ENCODE peak calls at places on chromosomes 12 and 14, in eight cellular contexts. M is HCT116, A is fibroblast of lung, T is neural progenitor cell, P is GM23248, B is hepatocyte, Q is K562, S is mammary epithelial cell. H is an unnamed sample.

GRCh38 chr12:121238086-121238485 is 28.2 kb downstream of the P2RX4 start:
- DNase-seq in A (no peak), B (no peak), Q (no peak), M (no peak), P (no peak), T (no peak), S (no peak), H (no peak)

GRCh38 chr12:102483466-102483865 is 3.1 kb upstream of the IGF1 start:
- DNase-seq in T (no peak), Q (no peak), A (no peak), M (no peak), B (no peak), P (no peak), S (no peak), H (no peak)

GRCh38 chr14:59161571-59162175 is 26.8 kb upstream of the DAAM1 start:
- DNase-seq in P (peak; percentile 83), M (peak; percentile 10), Q (peak; percentile 7), A (peak; percentile 91), S (peak; percentile 32), B (peak; percentile 76), T (peak; percentile 21), H (peak; percentile 14)

GRCh38 chr12:75781532-75782046 is 250.0 kb downstream of the PHLDA1 start:
- DNase-seq in Q (peak; percentile 32), B (peak; percentile 53), T (no peak), M (peak; percentile 49), A (peak; percentile 57), S (peak; percentile 81), P (peak; percentile 41), H (no peak)

GRCh38 chr12:5166976-5167375 is 123.3 kb downstream of the KCNA5 start:
- DNase-seq in A (peak; percentile 91), P (peak; percentile 88), Q (no peak), M (no peak), B (peak; percentile 24), S (peak; percentile 73), T (no peak), H (no peak)

GRCh38 chr14:37081220-37081619 is 91.2 kb downstream of the SLC25A21 start:
- DNase-seq in T (no peak), M (peak; percentile 93), Q (no peak), B (no peak), S (peak; percentile 93), P (peak; percentile 41), A (peak; percentile 16), H (no peak)

GRCh38 chr12:78864483-78865296 is at the start of gene SYT1:
- DNase-seq in S (peak; percentile 95), A (peak; percentile 89), Q (no peak), T (peak; percentile 94), P (peak; percentile 89), M (no peak), B (peak; percentile 72), H (peak; percentile 98)

GRCh38 chr12:113818278-113818677 is 147.8 kb downstream of the RBM19 start:
- DNase-seq in Q (no peak), S (no peak), P (peak; percentile 10), T (no peak), A (peak; percentile 17), M (no peak), B (no peak), H (no peak)

GRCh38 chr14:52733824-52734223 is 3.9 kb downstream of the STYX start:
- DNase-seq in M (no peak), Q (no peak), B (no peak), T (peak; percentile 42), A (no peak), S (no peak), P (no peak), H (no peak)

GRCh38 chr12:121590476-121591143 is 9.8 kb upstream of the KDM2B start:
- DNase-seq in Q (no peak), T (peak; percentile 74), M (no peak), P (peak; percentile 88), S (peak; percentile 35), A (peak; percentile 64), B (no peak), H (no peak)

GRCh38 chr12:130435826-130436225 is 98.1 kb downstream of the PIWIL1 start:
- DNase-seq in M (no peak), T (no peak), B (no peak), A (no peak), S (no peak), Q (no peak), P (no peak), H (no peak)

GRCh38 chr14:71143391-71144290 is 236.4 kb downstream of the PCNX1 start:
- DNase-seq in B (peak; percentile 74), Q (peak; percentile 19), S (peak; percentile 98), P (peak; percentile 77), A (peak; percentile 34), T (no peak), M (no peak), H (peak; percentile 71)

GRCh38 chr12:56046027-56046780 is 4.5 kb downstream of the RPS26 start:
- DNase-seq in P (peak; percentile 15), A (no peak), Q (no peak), S (peak; percentile 1), M (no peak), B (no peak), T (no peak), H (no peak)

GRCh38 chr12:77893918-77894317 is 63.2 kb downstream of the NAV3 start:
- DNase-seq in S (peak; percentile 10), M (peak; percentile 87), T (no peak), B (peak; percentile 33), P (no peak), A (peak; percentile 35), Q (no peak), H (no peak)

GRCh38 chr12:104147346-104147745 is 9.3 kb upstream of the NFYB start:
- DNase-seq in B (no peak), M (no peak), T (no peak), A (no peak), P (no peak), S (no peak), Q (no peak), H (no peak)

GRCh38 chr12:52440821-52441319 is 6.7 kb upstream of the KRT75 start:
- DNase-seq in B (peak; percentile 50), A (no peak), M (peak; percentile 73), S (peak; percentile 92), T (no peak), Q (no peak), P (peak; percentile 93), H (no peak)

DNA sequence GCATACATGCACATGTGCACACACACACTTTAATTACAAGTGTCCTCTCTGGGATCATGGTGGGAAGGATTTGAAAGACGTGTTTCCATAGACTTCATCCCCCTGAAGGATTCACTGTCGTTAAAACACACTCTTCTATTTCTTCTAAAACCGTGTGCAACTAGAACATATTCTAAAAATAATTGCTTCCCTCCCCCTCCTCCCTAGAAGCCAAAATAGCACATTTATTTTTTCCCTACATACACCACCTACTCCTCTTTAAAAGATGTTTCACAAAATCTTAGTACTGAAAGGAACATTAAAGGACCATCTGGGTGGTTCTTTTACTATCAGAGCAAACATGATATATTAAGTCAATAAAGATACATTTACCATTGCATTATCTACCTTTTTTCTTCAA is 142.4 kb downstream of the PPM1H start:
- DNase-seq in B (no peak), S (no peak), A (no peak), M (no peak), P (no peak), T (no peak), Q (no peak), H (no peak)
- TF ChIP-seq EZH2 in B (no peak), S (no peak), A (no peak), M (no peak), P (no peak), T (no peak), Q (no peak), H (no peak)

DNA sequence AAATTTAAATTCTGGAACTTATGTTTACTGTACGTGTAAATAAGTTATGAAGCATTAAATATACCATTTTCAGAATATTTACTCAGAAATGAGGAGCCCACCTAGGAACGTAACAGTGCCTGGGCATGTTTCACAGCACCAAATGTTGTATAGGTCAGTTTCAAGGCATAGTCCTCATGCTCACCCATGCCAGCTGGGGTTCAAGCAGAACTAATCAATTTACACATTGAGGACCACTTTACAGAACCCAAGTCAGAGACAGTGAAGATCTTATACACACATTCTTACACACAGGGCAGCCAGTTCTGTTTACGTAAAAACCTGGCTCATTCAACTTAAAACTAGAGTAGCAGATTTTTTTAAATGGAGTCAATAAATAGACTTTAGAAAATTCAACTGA is 2.0 kb downstream of the KICS2 start:
- DNase-seq in A (no peak), Q (no peak), P (no peak), M (no peak), S (no peak), T (no peak), B (no peak), H (no peak)
- H3K4me3 ChIP-seq in A (no peak overlapping the region), Q (peak overlapping the region; percentile 18), P (no peak overlapping the region), M (no peak overlapping the region), S (no peak overlapping the region), T (no peak overlapping the region), B (no peak overlapping the region), H (no peak overlapping the region)

DNA sequence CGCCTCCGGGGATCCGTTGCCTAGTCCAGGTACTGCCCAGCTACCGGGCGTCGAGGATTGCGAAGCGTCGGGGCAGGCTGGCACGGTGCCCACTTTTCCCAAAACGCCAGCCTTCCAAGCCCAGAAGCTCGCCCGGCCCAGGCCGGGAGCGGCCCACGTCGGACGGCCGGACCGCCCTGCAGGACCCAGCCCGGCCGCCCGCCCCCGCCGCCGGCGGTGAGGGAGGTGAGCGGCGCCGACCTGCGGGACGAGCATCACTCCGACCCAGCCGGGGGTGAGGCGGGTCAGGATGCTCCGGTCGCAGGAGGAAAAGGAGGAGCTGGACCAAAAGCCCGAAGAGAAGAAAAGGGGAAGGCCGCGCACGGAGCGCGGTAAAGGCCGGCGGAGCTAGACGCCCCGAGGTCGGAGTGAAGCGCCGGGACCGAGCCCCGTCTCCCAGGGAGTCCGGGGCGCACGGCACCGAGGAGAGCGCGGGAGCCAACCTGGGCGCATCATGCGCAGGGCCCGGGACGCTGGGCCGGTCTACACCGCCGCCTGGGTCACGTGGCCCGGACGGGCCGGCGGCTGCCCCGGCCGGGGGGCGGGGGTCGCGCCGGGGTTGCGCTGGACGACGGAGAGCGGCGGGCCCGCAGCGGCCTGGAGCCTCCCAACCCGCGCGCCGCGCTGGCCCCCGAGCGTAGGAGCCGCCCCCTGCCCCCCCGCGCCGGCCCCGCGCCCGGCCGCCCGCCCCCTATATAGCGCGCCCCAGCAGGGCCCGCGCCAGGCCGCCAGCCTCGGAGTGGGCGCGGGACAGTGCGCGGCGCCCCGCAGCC is at the start of gene AQP5:
- DNase-seq in A (no peak), B (no peak), P (peak; percentile 26), T (peak; percentile 64), S (no peak), M (no peak), Q (no peak), H (no peak)
- TF ChIP-seq EZH2 in A (peak; percentile 92), B (peak; percentile 83), P (peak; percentile 81), T (peak; percentile 90), S (no peak), M (no peak), Q (no peak), H (peak; percentile 85)

GRCh38 chr12:2076728-2077127 is 23.9 kb downstream of the CACNA1C start:
- DNase-seq in M (no peak), A (no peak), T (no peak), Q (no peak), P (no peak), S (no peak), B (no peak), H (no peak)

GRCh38 chr12:2080604-2081003 is 27.8 kb downstream of the CACNA1C start:
- DNase-seq in Q (no peak), S (no peak), B (no peak), M (no peak), T (no peak), A (no peak), P (no peak), H (no peak)

GRCh38 chr12:2075558-2076195 is 22.9 kb downstream of the CACNA1C start:
- DNase-seq in A (no peak), B (no peak), Q (no peak), T (no peak), M (no peak), P (no peak), S (no peak), H (no peak)

GRCh38 chr12:2074792-2075191 is 22.0 kb downstream of the CACNA1C start:
- DNase-seq in P (no peak), B (no peak), T (no peak), Q (no peak), S (no peak), A (no peak), M (no peak), H (no peak)

GRCh38 chr12:2076196-2076570 is 23.4 kb downstream of the CACNA1C start:
- DNase-seq in P (peak; percentile 41), T (no peak), B (no peak), Q (no peak), M (no peak), A (peak; percentile 90), S (no peak), H (no peak)
- H3K4me3 ChIP-seq in P (no peak overlapping the region), T (no peak overlapping the region), B (no peak overlapping the region), Q (no peak overlapping the region), M (no peak overlapping the region), A (no peak overlapping the region), S (no peak overlapping the region), H (no peak overlapping the region)